ENCODE peak calls at places on chromosome 9, in nine cellular contexts. H is left ventricle myocardium inferior, X is A549, T is IMR-90, G is fibroblast of lung, N is HCT116, I is heart right ventricle, F is tibial artery, D is astrocyte. W is an unnamed sample.

GRCh38 chr9:94909250-94909894 is 182.9 kb downstream of the AOPEP start:
- DNase-seq in T (no peak), H (no peak), X (peak; percentile 84), D (no peak), G (no peak), N (no peak), F (no peak), I (peak; percentile 2), W (no peak)

GRCh38 chr9:74500584-74500924 is 3.4 kb downstream of the RORB start:
- DNase-seq in G (no peak), D (no peak), X (no peak), T (no peak), I (no peak), N (no peak), H (no peak), F (no peak), W (no peak)

GRCh38 chr9:82332018-82332773 is 343.6 kb downstream of the SPATA31D1 start:
- DNase-seq in I (no peak), X (peak; percentile 31), N (no peak), D (peak; percentile 97), H (no peak), G (peak; percentile 30), T (peak; percentile 85), F (no peak), W (no peak)

GRCh38 chr9:120863833-120864232 is 13.2 kb downstream of the PHF19 start:
- DNase-seq in D (no peak), G (no peak), T (no peak), I (no peak), F (peak; percentile 37), N (no peak), H (no peak), X (no peak), W (no peak)

GRCh38 chr9:5178126-5178805 is 7.2 kb downstream of the INSL6 start:
- DNase-seq in I (no peak), H (no peak), G (no peak), F (no peak), T (no peak), N (no peak), X (no peak), D (no peak), W (no peak)

GRCh38 chr9:107888773-107889227 is 399.2 kb upstream of the KLF4 start:
- DNase-seq in I (no peak), X (no peak), T (no peak), N (no peak), G (peak; percentile 37), H (no peak), D (no peak), F (no peak), W (no peak)

GRCh38 chr9:110077926-110078325 is 130.0 kb downstream of the C9orf152 start:
- DNase-seq in X (no peak), N (no peak), H (no peak), G (peak; percentile 56), T (no peak), D (no peak), F (no peak), I (no peak), W (no peak)

GRCh38 chr9:33815781-33816180 is 1.2 kb upstream of the UBE2R2 start:
- DNase-seq in X (no peak), I (no peak), T (no peak), G (no peak), D (no peak), F (no peak), H (no peak), N (no peak), W (no peak)

GRCh38 chr9:121901616-121902015 is 191.5 kb downstream of the TTLL11 start:
- DNase-seq in N (no peak), F (no peak), T (peak; percentile 49), D (peak; percentile 54), I (no peak), G (no peak), H (no peak), X (no peak), W (peak; percentile 51)

GRCh38 chr9:21974542-21975409 is 19.4 kb downstream of the CDKN2A start:
- DNase-seq in H (no peak), I (no peak), F (no peak), T (peak; percentile 57), X (no peak), D (peak; percentile 56), G (no peak), N (peak; percentile 29), W (peak; percentile 49)

DNA sequence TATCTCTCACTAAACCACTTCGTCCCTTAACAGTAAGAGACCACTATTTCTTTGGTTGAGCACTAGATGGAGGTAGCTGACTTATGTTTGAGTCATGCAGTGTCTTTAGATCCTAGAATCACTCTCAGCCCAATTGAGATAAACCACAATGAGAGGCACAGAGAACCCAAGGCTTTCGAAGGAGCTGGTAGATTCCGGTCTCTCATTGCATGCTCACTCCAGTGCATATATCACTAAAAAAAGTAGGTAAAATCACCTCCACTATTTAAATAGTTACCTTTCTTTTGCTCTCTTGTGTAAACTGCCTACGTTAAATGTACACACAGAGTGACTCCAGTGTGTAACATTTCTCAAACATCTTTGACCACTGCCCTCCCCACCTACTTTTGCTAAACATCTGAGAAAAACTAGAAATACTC is 27.6 kb downstream of the ACTL7A start:
- DNase-seq in F (no peak), I (no peak), T (peak; percentile 67), G (peak; percentile 38), N (peak; percentile 3), X (no peak), D (peak; percentile 45), H (no peak), W (no peak)
- TF ChIP-seq CTCF in F (no peak), I (peak; percentile 23), T (peak; percentile 44), G (no peak), N (peak; percentile 31), X (peak; percentile 35), D (peak; percentile 45), H (peak; percentile 49), W (no peak)

GRCh38 chr9:16708638-16709435 is 161.6 kb downstream of the BNC2 start:
- DNase-seq in F (no peak), T (peak; percentile 74), I (no peak), D (peak; percentile 97), N (no peak), X (no peak), G (peak; percentile 82), H (no peak), W (no peak)

GRCh38 chr9:16704096-16704488 is 166.4 kb downstream of the BNC2 start:
- DNase-seq in N (no peak), T (no peak), I (no peak), H (no peak), F (no peak), X (no peak), G (no peak), D (no peak), W (no peak)

GRCh38 chr9:16701347-16701746 is 169.1 kb downstream of the BNC2 start:
- DNase-seq in I (no peak), T (no peak), N (no peak), F (no peak), D (no peak), G (no peak), X (no peak), H (no peak), W (no peak)

GRCh38 chr9:16705121-16705604 is 165.3 kb downstream of the BNC2 start:
- DNase-seq in X (peak; percentile 91), I (peak; percentile 86), G (peak; percentile 97), T (peak; percentile 97), N (no peak), H (peak; percentile 83), D (peak; percentile 99), F (peak; percentile 91), W (no peak)

DNA sequence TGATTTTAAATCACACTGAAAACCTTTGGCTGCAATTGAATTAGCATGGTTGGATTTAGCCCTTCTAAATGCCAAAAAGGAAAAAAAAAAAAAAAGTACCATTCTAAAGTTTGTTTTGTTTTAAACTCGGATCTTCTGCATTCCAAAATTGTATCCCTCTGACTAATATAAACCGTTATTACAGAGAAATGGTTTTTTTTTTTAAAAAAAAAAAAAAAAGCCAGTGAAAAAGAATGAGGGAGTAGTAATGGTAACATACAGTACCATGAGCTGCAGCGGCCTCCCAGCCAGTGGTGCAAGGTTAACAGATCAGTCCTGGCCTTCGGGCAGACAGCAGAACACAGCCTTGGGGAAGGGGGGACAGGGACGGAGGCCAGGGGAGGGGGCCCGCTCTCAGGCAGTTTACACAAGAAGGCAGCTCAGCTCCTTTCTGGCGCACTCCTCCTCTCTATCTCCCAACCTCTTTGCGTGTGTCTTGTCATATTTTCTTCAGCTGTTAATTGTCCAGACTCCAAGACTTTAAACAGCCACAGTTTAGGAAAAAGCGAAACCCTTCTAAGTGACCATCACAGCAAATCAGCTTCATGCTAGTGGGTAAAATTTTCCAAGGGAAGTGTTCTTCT is 165.9 kb downstream of the BNC2 start:
- DNase-seq in F (peak; percentile 79), X (peak; percentile 43), N (no peak), D (no peak), T (peak; percentile 80), I (peak; percentile 24), H (peak; percentile 51), G (peak; percentile 88), W (no peak)
- H3K4me3 ChIP-seq in F (peak overlapping the region; percentile 41), X (peak overlapping the region; percentile 44), N (no peak overlapping the region), D (peak overlapping the region; percentile 69), T (peak overlapping the region; percentile 42), I (peak overlapping the region; percentile 45), H (peak overlapping the region; percentile 57), G (peak overlapping the region; percentile 57), W (no peak overlapping the region)

DNA sequence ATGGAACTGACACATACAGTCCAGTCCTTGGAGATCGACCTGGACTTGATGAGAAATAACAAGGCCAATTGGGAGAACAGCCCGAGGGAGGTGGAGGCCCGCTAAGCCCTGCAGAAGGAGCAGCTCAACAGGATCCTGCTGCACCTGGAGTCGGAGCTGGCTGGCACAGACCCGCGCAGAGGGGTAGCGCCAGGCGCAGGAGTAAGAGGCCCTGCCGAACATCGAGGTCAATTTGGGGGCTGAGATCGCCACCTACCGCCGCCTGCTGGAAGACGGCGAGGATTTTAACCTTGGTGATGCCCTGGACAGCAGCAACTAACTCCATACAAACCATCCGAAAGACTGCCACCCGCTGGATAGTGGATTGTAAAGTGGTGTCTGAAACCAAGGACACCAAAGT is 1610.1 kb upstream of the ACO1 start:
- DNase-seq in N (no peak), T (no peak), F (peak; percentile 50), H (no peak), I (no peak), D (no peak), X (no peak), G (no peak), W (peak; percentile 17)
- TF ChIP-seq CTCF in N (no peak), T (no peak), F (no peak), H (no peak), I (no peak), D (no peak), X (no peak), G (no peak), W (peak; percentile 3)

DNA sequence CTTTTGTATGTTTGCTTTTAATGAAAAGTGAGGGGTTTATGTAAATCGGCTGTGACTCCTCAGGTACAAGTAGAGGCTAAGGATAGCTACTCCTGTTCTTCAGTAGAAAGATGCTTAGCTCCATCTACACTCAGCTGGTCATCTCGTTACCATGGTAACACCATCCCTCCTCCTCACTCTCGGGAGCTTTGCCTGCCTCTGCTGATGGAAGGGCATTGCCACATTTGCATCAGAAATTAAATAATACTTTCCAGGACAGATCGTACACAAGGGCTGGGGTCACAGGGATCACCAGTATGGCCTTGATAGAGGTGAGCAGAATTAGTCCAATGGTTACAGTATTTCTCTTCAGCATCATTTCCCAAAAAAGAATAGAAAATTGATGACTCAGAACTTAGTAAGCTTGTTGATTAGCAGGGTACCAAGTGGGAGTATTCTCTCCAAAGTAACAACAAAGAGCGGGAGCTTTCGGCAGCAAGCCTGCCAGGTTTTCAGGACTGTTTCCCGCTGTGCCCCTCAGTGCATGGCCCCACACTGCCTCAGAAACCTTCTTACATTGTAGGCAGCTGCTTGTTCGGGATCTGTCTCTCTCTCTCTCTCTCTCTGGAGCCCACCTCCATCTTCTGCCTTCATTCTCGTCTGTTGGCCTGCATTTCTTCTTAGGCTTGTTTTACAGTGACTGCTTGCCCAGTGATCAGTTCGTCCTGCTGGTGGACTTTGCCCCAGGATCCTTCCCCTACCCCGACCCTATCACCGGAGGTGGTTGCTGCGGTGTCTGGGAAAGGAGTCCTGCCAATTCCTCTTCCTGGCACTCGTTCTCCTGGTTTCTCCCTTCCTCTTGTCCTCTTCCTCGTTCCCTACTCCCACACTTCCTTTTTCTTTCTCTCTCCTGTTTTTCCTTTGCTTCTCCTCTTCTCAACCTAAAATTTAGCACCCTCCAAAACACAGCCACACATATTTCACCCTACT is 51.9 kb upstream of the SNAPC3 start:
- DNase-seq in I (no peak), N (no peak), G (peak; percentile 14), T (no peak), X (no peak), F (no peak), D (peak; percentile 32), H (no peak), W (no peak)
- H3K4me3 ChIP-seq in I (no peak overlapping the region), N (no peak overlapping the region), G (no peak overlapping the region), T (no peak overlapping the region), X (no peak overlapping the region), F (no peak overlapping the region), D (no peak overlapping the region), H (no peak overlapping the region), W (no peak overlapping the region)